ENCODE peak calls at places on chromosomes 6 and 20, in eight cellular contexts. U is MM.1S, H is hepatocyte, P is PC-3, J is GM23338, C is SK-N-SH, T is HCT116, Q is OCI-LY7. N is an unnamed sample.

GRCh38 chr20:59006167-59006863 is 739 bp downstream of the CTSZ start:
- DNase-seq in T (no peak), C (no peak), H (no peak), Q (peak; percentile 34), P (peak; percentile 40), U (no peak), J (peak; percentile 33), N (no peak)

GRCh38 chr6:93799226-93799625 is 379.9 kb upstream of the EPHA7 start:
- DNase-seq in C (no peak), J (no peak), P (peak; percentile 9), H (no peak), T (no peak), U (no peak), Q (no peak), N (no peak)

GRCh38 chr20:48102821-48103635 is 317.7 kb upstream of the SULF2 start:
- DNase-seq in T (no peak), U (no peak), C (no peak), H (no peak), P (no peak), Q (no peak), J (no peak), N (no peak)

GRCh38 chr20:44601801-44602204 is 19.4 kb downstream of the PKIG start:
- DNase-seq in H (peak; percentile 34), T (no peak), J (no peak), Q (no peak), C (no peak), P (no peak), U (no peak), N (no peak)

GRCh38 chr20:25090492-25091429 is 8.8 kb upstream of the VSX1 start:
- DNase-seq in U (peak; percentile 82), C (no peak), P (peak; percentile 49), Q (peak; percentile 54), H (no peak), J (no peak), T (no peak), N (no peak)

GRCh38 chr6:148166339-148166949 is 176.2 kb upstream of the SASH1 start:
- DNase-seq in H (peak; percentile 66), C (peak; percentile 29), T (peak; percentile 51), P (peak; percentile 70), U (peak; percentile 18), J (peak; percentile 71), Q (peak; percentile 48), N (peak; percentile 61)

GRCh38 chr6:34362909-34363713 is 29.4 kb downstream of the NUDT3 start:
- DNase-seq in Q (peak; percentile 51), P (no peak), C (no peak), T (no peak), U (no peak), J (peak; percentile 34), H (no peak), N (no peak)

GRCh38 chr6:27757307-27757706 is 154.9 kb downstream of the OR2B2 start:
- DNase-seq in C (no peak), H (peak; percentile 35), J (peak; percentile 75), T (no peak), U (peak; percentile 24), P (no peak), Q (no peak), N (peak; percentile 68)

GRCh38 chr6:145020543-145020942 is 714.8 kb downstream of the EPM2A start:
- DNase-seq in J (no peak), H (no peak), T (no peak), U (no peak), P (no peak), Q (no peak), C (no peak), N (no peak)

GRCh38 chr6:135577059-135577538 is 79.6 kb upstream of the AHI1 start:
- DNase-seq in P (no peak), Q (peak; percentile 7), T (no peak), H (no peak), J (no peak), U (no peak), C (no peak), N (peak; percentile 12)

GRCh38 chr6:111796310-111796918 is 76.8 kb downstream of the FYN start:
- DNase-seq in T (no peak), U (no peak), J (no peak), C (no peak), Q (no peak), P (no peak), H (no peak), N (no peak)

GRCh38 chr6:44738652-44739141 is 351.2 kb downstream of the CDC5L start:
- DNase-seq in P (no peak), J (peak; percentile 13), Q (no peak), C (no peak), U (no peak), H (peak; percentile 80), T (no peak), N (peak; percentile 18)
- TF ChIP-seq EZH2phosphoT487 in P (no peak), J (no peak), Q (no peak), C (no peak), U (no peak), H (no peak), T (no peak), N (no peak)

GRCh38 chr6:166958926-166959861 is 2.8 kb upstream of the RNASET2 start:
- DNase-seq in P (no peak), C (no peak), H (no peak), Q (peak; percentile 85), U (no peak), J (no peak), T (no peak), N (no peak)

GRCh38 chr6:166957805-166958076 is 1.4 kb upstream of the RNASET2 start:
- DNase-seq in C (no peak), U (no peak), J (peak; percentile 25), T (no peak), H (no peak), Q (peak; percentile 29), P (no peak), N (peak; percentile 19)

GRCh38 chr6:166955865-166956443 is 396 bp downstream of the RNASET2 start:
- DNase-seq in C (no peak), H (peak; percentile 63), J (peak; percentile 80), T (no peak), Q (peak; percentile 57), U (no peak), P (peak; percentile 22), N (peak; percentile 87)

GRCh38 chr6:166956444-166957086 is at the start of gene RNASET2:
- DNase-seq in T (peak; percentile 64), U (peak; percentile 80), C (peak; percentile 98), H (peak; percentile 97), J (peak; percentile 91), P (peak; percentile 83), Q (peak; percentile 93), N (peak; percentile 96)

GRCh38 chr6:166957087-166957804 is 896 bp upstream of the RNASET2 start:
- DNase-seq in J (peak; percentile 52), P (no peak), H (peak; percentile 70), U (no peak), C (peak; percentile 56), T (no peak), Q (peak; percentile 59), N (peak; percentile 68)
- TF ChIP-seq CTCF in J (no peak), P (no peak), H (peak; percentile 3), U (no peak), C (no peak), T (no peak), Q (peak; percentile 16), N (no peak)

GRCh38 chr6:30156262-30156599 is 4.8 kb downstream of the TRIM10 start:
- DNase-seq in U (no peak), J (no peak), P (peak; percentile 89), C (no peak), T (peak; percentile 82), H (peak; percentile 65), Q (no peak), N (no peak)

GRCh38 chr6:30152910-30153309 is 8.1 kb downstream of the TRIM10 start:
- DNase-seq in J (no peak), U (no peak), C (no peak), P (no peak), H (no peak), T (no peak), Q (no peak), N (no peak)

GRCh38 chr6:30155522-30156261 is 5.3 kb downstream of the TRIM10 start:
- DNase-seq in C (no peak), Q (no peak), U (no peak), T (no peak), J (no peak), H (no peak), P (peak; percentile 58), N (no peak)

GRCh38 chr6:30154061-30154460 is 7.0 kb downstream of the TRIM10 start:
- DNase-seq in U (no peak), Q (no peak), P (no peak), T (no peak), C (no peak), J (no peak), H (no peak), N (no peak)

DNA sequence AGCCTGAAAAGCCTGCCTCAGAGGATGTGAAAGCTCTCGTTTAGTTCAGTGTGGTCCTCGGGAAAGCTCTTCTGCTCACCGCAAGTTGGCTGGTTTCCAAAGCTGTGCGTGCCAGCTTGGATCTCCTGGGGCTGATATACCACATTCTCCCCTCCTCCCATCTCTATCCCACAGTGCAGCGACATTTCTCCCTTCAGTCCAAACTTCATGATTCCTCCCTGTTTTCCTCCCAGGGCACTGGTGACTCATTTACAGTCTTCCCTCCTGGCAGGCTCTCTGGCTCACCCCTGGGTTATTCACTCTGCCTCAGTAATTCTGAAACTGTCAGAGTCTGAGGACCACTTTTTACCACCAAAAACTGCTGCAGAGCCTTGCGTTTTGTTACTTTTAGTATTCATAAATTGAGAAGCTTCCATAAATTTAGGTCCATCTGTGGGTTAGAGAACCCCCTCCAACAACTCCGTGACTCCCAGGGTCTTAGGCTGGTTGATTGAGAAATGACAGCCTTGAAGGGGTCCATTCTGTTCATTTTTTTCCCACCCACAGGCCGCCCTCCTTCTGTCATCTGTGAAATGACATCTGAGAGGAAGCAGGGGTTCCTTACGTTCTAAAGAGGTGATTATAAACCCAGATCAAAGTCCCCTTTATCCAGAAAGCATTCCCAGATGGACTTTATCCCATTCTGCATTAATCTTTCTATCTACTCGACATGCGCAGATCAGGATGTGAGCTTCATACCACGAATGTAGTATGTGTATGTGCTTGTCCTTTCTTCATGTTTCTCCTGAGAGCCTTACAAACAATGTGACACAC is 6.1 kb downstream of the TRIM10 start:
- DNase-seq in U (peak; percentile 40), J (no peak), P (peak; percentile 93), T (no peak), Q (no peak), C (no peak), H (peak; percentile 81), N (no peak)
- H2AFZ ChIP-seq in U (no peak overlapping the region), J (no peak overlapping the region), P (no peak overlapping the region), T (peak overlapping the region; percentile 40), Q (no peak overlapping the region), C (no peak overlapping the region), H (no peak overlapping the region), N (no peak overlapping the region)

GRCh38 chr6:18724056-18724455 is 336.9 kb downstream of the RNF144B start:
- DNase-seq in T (no peak), P (no peak), J (no peak), C (no peak), U (no peak), Q (no peak), H (no peak), N (no peak)

GRCh38 chr6:18725449-18725848 is 338.3 kb downstream of the RNF144B start:
- DNase-seq in T (no peak), U (no peak), J (no peak), C (no peak), Q (no peak), P (no peak), H (no peak), N (no peak)

DNA sequence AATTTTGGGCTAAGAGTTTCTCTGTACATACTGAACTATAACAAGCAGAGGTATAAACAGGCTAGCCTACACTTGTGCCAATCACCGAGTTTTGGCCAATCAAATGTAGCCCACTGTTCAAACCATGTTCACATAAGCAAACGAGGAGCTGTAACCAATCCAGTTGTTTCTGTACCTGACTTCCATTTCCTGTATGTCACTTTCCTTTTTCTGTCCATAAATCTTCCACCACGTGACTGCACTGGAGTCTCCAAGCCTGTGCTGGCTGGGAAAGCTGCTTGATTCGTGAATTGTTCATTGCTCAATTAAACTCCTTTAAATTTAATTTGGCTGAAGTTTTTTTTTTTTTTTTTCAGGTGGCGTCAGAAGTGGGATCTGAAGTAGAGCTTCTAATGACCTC is 332.9 kb downstream of the RNF144B start:
- DNase-seq in T (no peak), U (no peak), Q (no peak), H (no peak), P (no peak), J (no peak), C (no peak), N (no peak)
- TF ChIP-seq EZH2phosphoT487 in T (no peak), U (no peak), Q (no peak), H (no peak), P (no peak), J (no peak), C (no peak), N (no peak)